ENCODE peak calls at places on chromosome 6, in ten cellular contexts. One of them, this sample, is unnamed.

GRCh38 chr6:43823879-43824740 is 54.1 kb downstream of the VEGFA start:
- DNase-seq in AG20443: no peak
- DNase-seq in Peyer's patch: no peak
- DNase-seq in Jurkat, Clone E6-1: no peak
- DNase-seq in effector CD8-positive, alpha-beta T cell: no peak
- DNase-seq in breast epithelium: no peak
- DNase-seq in fibroblast of the conjunctiva: no peak
- DNase-seq in NCI-H2081: peak
- DNase-seq in EL: no peak
- DNase-seq in caudate nucleus: no peak
- DNase-seq in this sample: no peak

GRCh38 chr6:122033564-122034181 is 365.8 kb upstream of the HSF2 start:
- DNase-seq in AG20443: peak
- DNase-seq in Peyer's patch: no peak
- DNase-seq in Jurkat, Clone E6-1: peak
- DNase-seq in effector CD8-positive, alpha-beta T cell: no peak
- DNase-seq in breast epithelium: no peak
- DNase-seq in fibroblast of the conjunctiva: peak
- DNase-seq in NCI-H2081: peak
- DNase-seq in EL: peak
- DNase-seq in caudate nucleus: no peak
- DNase-seq in this sample: peak

GRCh38 chr6:112524071-112524470 is 176.9 kb downstream of the RFPL4B start:
- DNase-seq in AG20443: no peak
- DNase-seq in Peyer's patch: no peak
- DNase-seq in Jurkat, Clone E6-1: no peak
- DNase-seq in effector CD8-positive, alpha-beta T cell: no peak
- DNase-seq in breast epithelium: no peak
- DNase-seq in fibroblast of the conjunctiva: no peak
- DNase-seq in NCI-H2081: no peak
- DNase-seq in EL: no peak
- DNase-seq in caudate nucleus: no peak
- DNase-seq in this sample: no peak

GRCh38 chr6:35852994-35853393 is 47.8 kb downstream of the LHFPL5 start:
- DNase-seq in AG20443: no peak
- DNase-seq in Peyer's patch: no peak
- DNase-seq in Jurkat, Clone E6-1: no peak
- DNase-seq in effector CD8-positive, alpha-beta T cell: no peak
- DNase-seq in breast epithelium: no peak
- DNase-seq in fibroblast of the conjunctiva: no peak
- DNase-seq in NCI-H2081: no peak
- DNase-seq in EL: no peak
- DNase-seq in caudate nucleus: no peak
- DNase-seq in this sample: no peak

GRCh38 chr6:149897015-149897697 is 757 bp downstream of the RAET1E start:
- DNase-seq in AG20443: peak
- DNase-seq in Peyer's patch: peak
- DNase-seq in Jurkat, Clone E6-1: no peak
- DNase-seq in effector CD8-positive, alpha-beta T cell: no peak
- DNase-seq in breast epithelium: peak
- DNase-seq in fibroblast of the conjunctiva: peak
- DNase-seq in NCI-H2081: no peak
- DNase-seq in EL: peak
- DNase-seq in caudate nucleus: peak
- DNase-seq in this sample: peak

GRCh38 chr6:169026175-169026574 is 227.5 kb downstream of the THBS2 start:
- DNase-seq in AG20443: peak
- DNase-seq in Peyer's patch: no peak
- DNase-seq in Jurkat, Clone E6-1: no peak
- DNase-seq in effector CD8-positive, alpha-beta T cell: no peak
- DNase-seq in breast epithelium: no peak
- DNase-seq in fibroblast of the conjunctiva: no peak
- DNase-seq in NCI-H2081: no peak
- DNase-seq in EL: no peak
- DNase-seq in caudate nucleus: no peak
- DNase-seq in this sample: no peak

GRCh38 chr6:4661391-4661790 is 114.8 kb upstream of the CDYL start:
- DNase-seq in AG20443: no peak
- DNase-seq in Peyer's patch: no peak
- DNase-seq in Jurkat, Clone E6-1: no peak
- DNase-seq in effector CD8-positive, alpha-beta T cell: no peak
- DNase-seq in breast epithelium: no peak
- DNase-seq in fibroblast of the conjunctiva: no peak
- DNase-seq in NCI-H2081: no peak
- DNase-seq in EL: no peak
- DNase-seq in caudate nucleus: no peak
- DNase-seq in this sample: no peak

GRCh38 chr6:85261250-85261649 is 188.6 kb upstream of the NT5E start:
- DNase-seq in AG20443: peak
- DNase-seq in Peyer's patch: no peak
- DNase-seq in Jurkat, Clone E6-1: no peak
- DNase-seq in effector CD8-positive, alpha-beta T cell: no peak
- DNase-seq in breast epithelium: no peak
- DNase-seq in fibroblast of the conjunctiva: peak
- DNase-seq in NCI-H2081: no peak
- DNase-seq in EL: no peak
- DNase-seq in caudate nucleus: no peak
- DNase-seq in this sample: peak

GRCh38 chr6:111711476-111711875 is 105.8 kb upstream of the TRAF3IP2 start:
- DNase-seq in AG20443: peak
- DNase-seq in Peyer's patch: peak
- DNase-seq in Jurkat, Clone E6-1: no peak
- DNase-seq in effector CD8-positive, alpha-beta T cell: no peak
- DNase-seq in breast epithelium: no peak
- DNase-seq in fibroblast of the conjunctiva: no peak
- DNase-seq in NCI-H2081: peak
- DNase-seq in EL: no peak
- DNase-seq in caudate nucleus: peak
- DNase-seq in this sample: no peak

GRCh38 chr6:3176562-3177355 is 19.4 kb upstream of the TUBB2A start:
- DNase-seq in AG20443: peak
- DNase-seq in Peyer's patch: no peak
- DNase-seq in Jurkat, Clone E6-1: no peak
- DNase-seq in effector CD8-positive, alpha-beta T cell: no peak
- DNase-seq in breast epithelium: no peak
- DNase-seq in fibroblast of the conjunctiva: peak
- DNase-seq in NCI-H2081: no peak
- DNase-seq in EL: peak
- DNase-seq in caudate nucleus: peak
- DNase-seq in this sample: no peak

GRCh38 chr6:161618816-161619454 is 345.1 kb upstream of the AGPAT4 start:
- DNase-seq in AG20443: peak
- DNase-seq in Peyer's patch: no peak
- DNase-seq in Jurkat, Clone E6-1: no peak
- DNase-seq in effector CD8-positive, alpha-beta T cell: no peak
- DNase-seq in breast epithelium: no peak
- DNase-seq in fibroblast of the conjunctiva: peak
- DNase-seq in NCI-H2081: peak
- DNase-seq in EL: peak
- DNase-seq in caudate nucleus: peak
- DNase-seq in this sample: peak

GRCh38 chr6:83151114-83151513 is 42.0 kb downstream of the PGM3 start:
- DNase-seq in AG20443: no peak
- DNase-seq in Peyer's patch: no peak
- DNase-seq in Jurkat, Clone E6-1: no peak
- DNase-seq in effector CD8-positive, alpha-beta T cell: no peak
- DNase-seq in breast epithelium: no peak
- DNase-seq in fibroblast of the conjunctiva: no peak
- DNase-seq in NCI-H2081: no peak
- DNase-seq in EL: peak
- DNase-seq in caudate nucleus: no peak
- DNase-seq in this sample: no peak

GRCh38 chr6:106167105-106167814 is 81.1 kb downstream of the PRDM1 start:
- DNase-seq in AG20443: no peak
- DNase-seq in Peyer's patch: no peak
- DNase-seq in Jurkat, Clone E6-1: no peak
- DNase-seq in effector CD8-positive, alpha-beta T cell: no peak
- DNase-seq in breast epithelium: no peak
- DNase-seq in fibroblast of the conjunctiva: no peak
- DNase-seq in NCI-H2081: no peak
- DNase-seq in EL: no peak
- DNase-seq in caudate nucleus: no peak
- DNase-seq in this sample: no peak

GRCh38 chr6:36224918-36225461 is 28.4 kb downstream of the BRPF3 start:
- DNase-seq in AG20443: no peak
- DNase-seq in Peyer's patch: no peak
- DNase-seq in Jurkat, Clone E6-1: no peak
- DNase-seq in effector CD8-positive, alpha-beta T cell: no peak
- DNase-seq in breast epithelium: no peak
- DNase-seq in fibroblast of the conjunctiva: no peak
- DNase-seq in NCI-H2081: no peak
- DNase-seq in EL: peak
- DNase-seq in caudate nucleus: no peak
- DNase-seq in this sample: no peak

GRCh38 chr6:156016186-156016976 is 560.7 kb upstream of the NOX3 start:
- DNase-seq in AG20443: no peak
- DNase-seq in Peyer's patch: no peak
- DNase-seq in Jurkat, Clone E6-1: no peak
- DNase-seq in effector CD8-positive, alpha-beta T cell: no peak
- DNase-seq in breast epithelium: no peak
- DNase-seq in fibroblast of the conjunctiva: no peak
- DNase-seq in NCI-H2081: no peak
- DNase-seq in EL: no peak
- DNase-seq in caudate nucleus: no peak
- DNase-seq in this sample: no peak

GRCh38 chr6:130421567-130421966 is 55.8 kb downstream of the TMEM200A start:
- DNase-seq in AG20443: no peak
- DNase-seq in Peyer's patch: no peak
- DNase-seq in Jurkat, Clone E6-1: no peak
- DNase-seq in effector CD8-positive, alpha-beta T cell: no peak
- DNase-seq in breast epithelium: no peak
- DNase-seq in fibroblast of the conjunctiva: peak
- DNase-seq in NCI-H2081: no peak
- DNase-seq in EL: peak
- DNase-seq in caudate nucleus: no peak
- DNase-seq in this sample: no peak

GRCh38 chr6:8436956-8437355 is 1.6 kb upstream of the SLC35B3 start:
- DNase-seq in AG20443: no peak
- DNase-seq in Peyer's patch: no peak
- DNase-seq in Jurkat, Clone E6-1: no peak
- DNase-seq in effector CD8-positive, alpha-beta T cell: no peak
- DNase-seq in breast epithelium: no peak
- DNase-seq in fibroblast of the conjunctiva: no peak
- DNase-seq in NCI-H2081: no peak
- DNase-seq in EL: no peak
- DNase-seq in caudate nucleus: no peak
- DNase-seq in this sample: no peak

GRCh38 chr6:77463881-77464867 is 883 bp upstream of the HTR1B start:
- DNase-seq in AG20443: peak
- DNase-seq in Peyer's patch: no peak
- DNase-seq in Jurkat, Clone E6-1: no peak
- DNase-seq in effector CD8-positive, alpha-beta T cell: no peak
- DNase-seq in breast epithelium: no peak
- DNase-seq in fibroblast of the conjunctiva: no peak
- DNase-seq in NCI-H2081: no peak
- DNase-seq in EL: peak
- DNase-seq in caudate nucleus: peak
- DNase-seq in this sample: no peak

GRCh38 chr6:167574431-167575097 is 249.7 kb downstream of the TTLL2 start:
- DNase-seq in AG20443: no peak
- DNase-seq in Peyer's patch: peak
- DNase-seq in Jurkat, Clone E6-1: no peak
- DNase-seq in effector CD8-positive, alpha-beta T cell: no peak
- DNase-seq in breast epithelium: peak
- DNase-seq in fibroblast of the conjunctiva: no peak
- DNase-seq in NCI-H2081: no peak
- DNase-seq in EL: no peak
- DNase-seq in caudate nucleus: no peak
- DNase-seq in this sample: no peak

GRCh38 chr6:52253494-52253893 is 9.2 kb upstream of the IL17F start:
- DNase-seq in AG20443: peak
- DNase-seq in Peyer's patch: no peak
- DNase-seq in Jurkat, Clone E6-1: no peak
- DNase-seq in effector CD8-positive, alpha-beta T cell: no peak
- DNase-seq in breast epithelium: no peak
- DNase-seq in fibroblast of the conjunctiva: no peak
- DNase-seq in NCI-H2081: no peak
- DNase-seq in EL: no peak
- DNase-seq in caudate nucleus: no peak
- DNase-seq in this sample: no peak

GRCh38 chr6:147178355-147178754 is 25.9 kb upstream of the STXBP5 start:
- DNase-seq in AG20443: no peak
- DNase-seq in Peyer's patch: no peak
- DNase-seq in Jurkat, Clone E6-1: no peak
- DNase-seq in effector CD8-positive, alpha-beta T cell: no peak
- DNase-seq in breast epithelium: no peak
- DNase-seq in fibroblast of the conjunctiva: no peak
- DNase-seq in NCI-H2081: no peak
- DNase-seq in EL: no peak
- DNase-seq in caudate nucleus: no peak
- DNase-seq in this sample: no peak

This sample was measured in AG09309.